ENCODE peak calls at places on chromosomes 2 and 18, in five cellular contexts. One of them, this sample, is unnamed.
A peak's percentile ranks its signal among the peaks of the same experiment; 100 is the strongest.

GRCh38 chr2:40227200-40227599 is 224.7 kb downstream of the SLC8A1 start:
- DNase-seq in IMR-90: peak; percentile 37
- DNase-seq in fibroblast of the aortic adventitia: no peak
- DNase-seq in HFFc6: no peak
- DNase-seq in mesothelial cell of epicardium: no peak
- DNase-seq in this sample: no peak

GRCh38 chr18:12766986-12767433 is 64.2 kb downstream of the PSMG2 start:
- DNase-seq in mesothelial cell of epicardium: no peak
- DNase-seq in HFFc6: no peak
- DNase-seq in fibroblast of the aortic adventitia: no peak
- DNase-seq in IMR-90: no peak
- DNase-seq in this sample: no peak

GRCh38 chr2:216643986-216644662 is 10.9 kb downstream of the IGFBP2 start:
- DNase-seq in IMR-90: peak; percentile 31
- DNase-seq in fibroblast of the aortic adventitia: peak; percentile 49
- DNase-seq in mesothelial cell of epicardium: no peak
- DNase-seq in HFFc6: no peak
- DNase-seq in this sample: no peak

GRCh38 chr2:172655838-172656573 is 79.6 kb upstream of the RAPGEF4 start:
- DNase-seq in fibroblast of the aortic adventitia: no peak
- DNase-seq in mesothelial cell of epicardium: no peak
- DNase-seq in HFFc6: peak; percentile 33
- DNase-seq in IMR-90: peak; percentile 64
- DNase-seq in this sample: no peak

GRCh38 chr2:102703748-102704147 is 58.1 kb upstream of the TMEM182 start:
- DNase-seq in IMR-90: peak; percentile 5
- DNase-seq in mesothelial cell of epicardium: no peak
- DNase-seq in HFFc6: peak; percentile 9
- DNase-seq in fibroblast of the aortic adventitia: peak; percentile 30
- DNase-seq in this sample: no peak

GRCh38 chr2:136118819-136119716 is 1.1 kb upstream of the CXCR4 start:
- DNase-seq in IMR-90: no peak
- DNase-seq in fibroblast of the aortic adventitia: no peak
- DNase-seq in HFFc6: no peak
- DNase-seq in mesothelial cell of epicardium: peak; percentile 40
- DNase-seq in this sample: no peak

GRCh38 chr2:3657881-3658280 is at the start of gene ALLC:
- DNase-seq in IMR-90: no peak
- DNase-seq in fibroblast of the aortic adventitia: no peak
- DNase-seq in mesothelial cell of epicardium: no peak
- DNase-seq in HFFc6: no peak
- DNase-seq in this sample: no peak

GRCh38 chr2:213202006-213202405 is 50.6 kb upstream of the IKZF2 start:
- DNase-seq in mesothelial cell of epicardium: no peak
- DNase-seq in HFFc6: no peak
- DNase-seq in fibroblast of the aortic adventitia: peak; percentile 50
- DNase-seq in IMR-90: no peak
- DNase-seq in this sample: no peak

GRCh38 chr2:54074636-54075341 is 40.6 kb upstream of the ACYP2 start:
- DNase-seq in HFFc6: peak; percentile 43
- DNase-seq in IMR-90: peak; percentile 22
- DNase-seq in mesothelial cell of epicardium: no peak
- DNase-seq in fibroblast of the aortic adventitia: no peak
- DNase-seq in this sample: no peak

GRCh38 chr2:17252258-17252657 is 266.0 kb downstream of the RAD51AP2 start:
- DNase-seq in IMR-90: no peak
- DNase-seq in HFFc6: no peak
- DNase-seq in mesothelial cell of epicardium: no peak
- DNase-seq in fibroblast of the aortic adventitia: no peak
- DNase-seq in this sample: no peak

GRCh38 chr18:34595673-34596072 is 114.4 kb upstream of the DTNA start:
- DNase-seq in mesothelial cell of epicardium: no peak
- DNase-seq in IMR-90: peak; percentile 41
- DNase-seq in fibroblast of the aortic adventitia: peak; percentile 53
- DNase-seq in HFFc6: peak; percentile 17
- DNase-seq in this sample: no peak
- TF ChIP-seq CTCF in mesothelial cell of epicardium: no peak
- TF ChIP-seq CTCF in IMR-90: peak; percentile 54
- TF ChIP-seq CTCF in fibroblast of the aortic adventitia: peak; percentile 51
- TF ChIP-seq CTCF in HFFc6: no peak
- TF ChIP-seq CTCF in this sample: peak; percentile 71

GRCh38 chr2:37602702-37603101 is 68.7 kb downstream of the CDC42EP3 start:
- DNase-seq in IMR-90: no peak
- DNase-seq in HFFc6: no peak
- DNase-seq in fibroblast of the aortic adventitia: no peak
- DNase-seq in mesothelial cell of epicardium: no peak
- DNase-seq in this sample: no peak
- TF ChIP-seq CTCF in IMR-90: no peak
- TF ChIP-seq CTCF in HFFc6: no peak
- TF ChIP-seq CTCF in fibroblast of the aortic adventitia: no peak
- TF ChIP-seq CTCF in mesothelial cell of epicardium: no peak
- TF ChIP-seq CTCF in this sample: no peak

GRCh38 chr2:85215074-85216050 is 82.2 kb downstream of the TCF7L1 start:
- DNase-seq in HFFc6: peak; percentile 87
- DNase-seq in mesothelial cell of epicardium: peak; percentile 60
- DNase-seq in IMR-90: peak; percentile 93
- DNase-seq in fibroblast of the aortic adventitia: peak; percentile 94
- DNase-seq in this sample: no peak
- TF ChIP-seq CTCF in HFFc6: peak; percentile 32
- TF ChIP-seq CTCF in mesothelial cell of epicardium: no peak
- TF ChIP-seq CTCF in IMR-90: no peak
- TF ChIP-seq CTCF in fibroblast of the aortic adventitia: no peak
- TF ChIP-seq CTCF in this sample: no peak

DNA sequence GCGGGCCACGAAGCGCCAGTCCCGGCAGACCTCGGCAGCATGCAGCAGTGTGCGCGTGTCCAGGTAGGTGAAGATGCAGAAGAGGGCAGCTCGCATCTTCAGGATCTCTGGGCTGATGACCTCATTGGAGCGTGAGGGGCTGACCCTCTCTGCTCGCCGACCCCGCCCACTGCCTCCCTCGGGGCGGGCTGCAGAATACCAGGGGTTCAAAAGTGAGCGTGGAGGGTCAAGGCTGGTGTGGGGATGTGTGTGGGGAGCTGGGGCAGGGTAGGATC is 20.0 kb downstream of the FBXO41 start:
- DNase-seq in IMR-90: no peak
- DNase-seq in fibroblast of the aortic adventitia: no peak
- DNase-seq in HFFc6: no peak
- DNase-seq in mesothelial cell of epicardium: no peak
- DNase-seq in this sample: no peak
- TF ChIP-seq CTCF in IMR-90: no peak
- TF ChIP-seq CTCF in fibroblast of the aortic adventitia: no peak
- TF ChIP-seq CTCF in HFFc6: no peak
- TF ChIP-seq CTCF in mesothelial cell of epicardium: no peak
- TF ChIP-seq CTCF in this sample: no peak

GRCh38 chr2:37324536-37324785 is 172 bp downstream of the PRKD3 start:
- DNase-seq in mesothelial cell of epicardium: no peak
- DNase-seq in fibroblast of the aortic adventitia: peak; percentile 72
- DNase-seq in IMR-90: peak; percentile 74
- DNase-seq in HFFc6: peak; percentile 53
- DNase-seq in this sample: no peak
- TF ChIP-seq CTCF in mesothelial cell of epicardium: no peak
- TF ChIP-seq CTCF in fibroblast of the aortic adventitia: no peak
- TF ChIP-seq CTCF in IMR-90: no peak
- TF ChIP-seq CTCF in HFFc6: no peak
- TF ChIP-seq CTCF in this sample: no peak

GRCh38 chr18:57644540-57644939 is 22.9 kb upstream of the NARS1 start:
- DNase-seq in HFFc6: no peak
- DNase-seq in mesothelial cell of epicardium: no peak
- DNase-seq in IMR-90: peak; percentile 17
- DNase-seq in fibroblast of the aortic adventitia: no peak
- DNase-seq in this sample: no peak
- TF ChIP-seq CTCF in HFFc6: no peak
- TF ChIP-seq CTCF in mesothelial cell of epicardium: no peak
- TF ChIP-seq CTCF in IMR-90: peak; percentile 28
- TF ChIP-seq CTCF in fibroblast of the aortic adventitia: no peak
- TF ChIP-seq CTCF in this sample: no peak

GRCh38 chr18:53909668-53910067 is 314.8 kb downstream of the MBD2 start:
- DNase-seq in mesothelial cell of epicardium: no peak
- DNase-seq in HFFc6: no peak
- DNase-seq in fibroblast of the aortic adventitia: peak; percentile 9
- DNase-seq in IMR-90: peak; percentile 1
- DNase-seq in this sample: no peak
- TF ChIP-seq CTCF in mesothelial cell of epicardium: no peak
- TF ChIP-seq CTCF in HFFc6: peak; percentile 56
- TF ChIP-seq CTCF in fibroblast of the aortic adventitia: peak; percentile 23
- TF ChIP-seq CTCF in IMR-90: peak; percentile 22
- TF ChIP-seq CTCF in this sample: peak; percentile 7

This sample was measured in D721Med.